ENCODE peak calls at places on chromosomes 2 and 18, in four cellular contexts. B is H9, C is H1, E is mesendoderm. W is an unnamed sample. For H3K79me2, the result is how much of the 10 kb centered on the place peaks cover.

GRCh38 chr18:23037646-23038045 is 97.6 kb upstream of the CABLES1 start:
- DNase-seq in E (no peak), B (no peak), C (no peak), W (no peak)

GRCh38 chr2:126664639-126665038 is 8.7 kb downstream of the GYPC start:
- DNase-seq in B (no peak), E (no peak), C (no peak), W (no peak)

GRCh38 chr2:95323347-95324155 is 26.4 kb downstream of the KCNIP3 start:
- DNase-seq in E (peak), C (peak), B (peak), W (peak)

GRCh38 chr2:212737773-212738172 is 199.2 kb upstream of the ERBB4 start:
- DNase-seq in C (no peak), B (no peak), E (no peak), W (no peak)

GRCh38 chr18:48997681-48997984 is 46.9 kb upstream of the SMAD7 start:
- DNase-seq in B (no peak), E (no peak), C (no peak), W (peak)

GRCh38 chr18:54775686-54776085 is 52.6 kb upstream of the RAB27B start:
- DNase-seq in C (no peak), E (peak), B (no peak), W (no peak)

GRCh38 chr18:59311631-59312030 is 6.8 kb downstream of the CPLX4 start:
- DNase-seq in E (peak), B (no peak), C (no peak), W (no peak)

GRCh38 chr2:116490511-116491145 is 1323.9 kb upstream of the DDX18 start:
- DNase-seq in C (no peak), B (no peak), E (no peak), W (no peak)

GRCh38 chr2:42310007-42310511 is 51.0 kb downstream of the COX7A2L start:
- DNase-seq in E (no peak), B (no peak), C (no peak), W (no peak)

GRCh38 chr2:103161456-103162289 is 399.8 kb downstream of the TMEM182 start:
- DNase-seq in C (no peak), B (no peak), E (peak), W (no peak)

GRCh38 chr2:216119144-216119543 is 10.0 kb downstream of the XRCC5 start:
- DNase-seq in E (no peak), B (no peak), C (no peak), W (no peak)

GRCh38 chr2:110869472-110870446 is 137.4 kb downstream of the ACOXL start:
- DNase-seq in B (peak), E (peak), C (no peak), W (no peak)

GRCh38 chr2:218711550-218711929 is 905 bp downstream of the TTLL4 start:
- DNase-seq in E (no peak), B (no peak), C (no peak), W (no peak)

GRCh38 chr2:113124181-113124961 is 3.0 kb upstream of the IL1RN start:
- DNase-seq in E (no peak), C (no peak), B (no peak), W (peak)

GRCh38 chr2:72031346-72032115 is 116.1 kb downstream of the CYP26B1 start:
- DNase-seq in E (no peak), C (no peak), B (peak), W (peak)

GRCh38 chr2:219281588-219281987 is 2.4 kb downstream of the DNAJB2 start:
- DNase-seq in B (no peak), C (no peak), E (peak), W (no peak)

GRCh38 chr2:68721482-68722071 is 13.0 kb upstream of the ARHGAP25 start:
- DNase-seq in C (no peak), B (no peak), E (peak), W (no peak)

GRCh38 chr2:150806336-150806735 is 318.9 kb upstream of the RND3 start:
- DNase-seq in E (no peak), B (no peak), C (no peak), W (no peak)

GRCh38 chr18:74526478-74526877 is 7.8 kb upstream of the CNDP1 start:
- DNase-seq in E (no peak), C (no peak), B (no peak), W (peak)

GRCh38 chr18:61545281-61546245 is 212.3 kb downstream of the CDH20 start:
- DNase-seq in E (no peak), C (no peak), B (no peak), W (no peak)

GRCh38 chr18:78900938-78901909 is 78.4 kb upstream of the SALL3 start:
- DNase-seq in E (no peak), B (no peak), C (no peak), W (no peak)

GRCh38 chr18:66141716-66142115 is 390.9 kb downstream of the CDH7 start:
- DNase-seq in B (no peak), C (no peak), E (no peak), W (no peak)

GRCh38 chr2:1286929-1287328 is 126.3 kb upstream of the TPO start:
- DNase-seq in C (no peak), E (no peak), B (no peak), W (no peak)

GRCh38 chr2:85435986-85436835 is 17.7 kb downstream of the SH2D6 start:
- DNase-seq in B (no peak), C (no peak), E (peak), W (no peak)

GRCh38 chr2:207990784-207991183 is 34.5 kb downstream of the PLEKHM3 start:
- DNase-seq in C (no peak), E (no peak), B (no peak), W (no peak)

GRCh38 chr18:27808678-27809077 is 368.3 kb downstream of the CDH2 start:
- DNase-seq in C (no peak), B (no peak), E (no peak), W (no peak)

GRCh38 chr2:182668671-182669070 is 47.4 kb upstream of the DNAJC10 start:
- DNase-seq in B (peak), C (no peak), E (peak), W (no peak)

GRCh38 chr18:49212819-49213218 is 247.6 kb downstream of the DYM start:
- DNase-seq in E (no peak), C (no peak), B (no peak), W (no peak)

GRCh38 chr2:32798841-32799240 is 147.9 kb upstream of the LTBP1 start:
- DNase-seq in C (no peak), E (no peak), B (no peak), W (no peak)

GRCh38 chr2:177733-178132 is 86.1 kb downstream of the SH3YL1 start:
- DNase-seq in C (no peak), E (no peak), B (no peak), W (no peak)
- H3K18ac ChIP-seq in C (no peak), E (no peak), B (no peak), W (no peak)

GRCh38 chr2:160381425-160381951 is 112.1 kb downstream of the RBMS1 start:
- DNase-seq in C (no peak), E (no peak), B (no peak), W (peak)
- H3K79me2 ChIP-seq in C (half or more), E (half or more), B (under half), W (under half)

GRCh38 chr18:25456284-25456683 is 104.3 kb upstream of the ZNF521 start:
- DNase-seq in B (no peak), E (peak), C (no peak), W (no peak)

GRCh38 chr18:25459814-25460213 is 107.8 kb upstream of the ZNF521 start:
- DNase-seq in E (no peak), B (no peak), C (no peak), W (no peak)

GRCh38 chr18:25457636-25458035 is 105.7 kb upstream of the ZNF521 start:
- DNase-seq in B (no peak), E (no peak), C (no peak), W (no peak)

GRCh38 chr18:25454728-25455127 is 102.8 kb upstream of the ZNF521 start:
- DNase-seq in E (no peak), C (no peak), B (no peak), W (no peak)

DNA sequence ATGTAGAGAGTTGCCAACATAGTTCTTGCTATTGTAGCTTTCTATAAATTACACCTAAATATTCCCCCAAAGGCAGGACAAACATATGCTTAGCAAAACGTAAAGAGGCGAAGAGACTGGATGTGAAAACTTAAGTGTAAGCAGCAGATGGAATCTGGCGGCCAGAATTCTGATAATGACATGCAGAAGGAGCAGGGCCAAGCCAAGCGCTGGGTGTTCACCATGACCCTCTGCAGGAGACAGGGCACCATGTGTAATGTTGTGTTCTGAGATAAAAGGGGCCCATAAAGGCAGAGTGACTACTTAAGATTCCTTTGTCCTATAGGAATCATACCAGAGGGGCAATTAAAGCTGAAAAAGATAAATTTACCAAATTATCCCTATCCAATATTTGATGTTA is 105.2 kb upstream of the ZNF521 start:
- DNase-seq in B (no peak), E (no peak), C (no peak), W (no peak)
- H3K18ac ChIP-seq in B (no peak), E (no peak), C (no peak), W (no peak)

GRCh38 chr18:8730080-8730827 is 24.9 kb downstream of the MTCL1 start:
- DNase-seq in C (no peak), B (no peak), E (no peak), W (peak)
- H3K79me2 ChIP-seq in C (under half), B (under half), E (under half), W (under half)

DNA sequence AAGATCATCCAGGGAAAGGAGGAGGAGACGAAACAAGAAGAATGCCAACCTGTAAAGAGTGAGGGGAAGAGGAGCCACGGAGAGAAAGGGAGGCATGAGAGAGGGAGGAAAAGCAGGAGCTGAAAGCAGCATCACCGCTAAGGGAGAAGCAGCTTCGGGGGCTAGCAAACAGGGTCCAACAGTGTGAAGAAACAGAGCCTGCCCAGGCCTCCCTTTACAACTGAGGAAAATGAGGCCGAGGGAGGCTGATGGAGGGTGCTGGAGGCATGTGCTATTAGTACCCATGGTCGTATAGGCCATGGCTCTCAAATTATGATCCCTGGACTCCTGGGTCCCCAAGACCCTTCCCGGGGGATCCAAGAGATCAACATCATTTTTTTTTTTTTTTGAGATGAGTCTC is 50.4 kb upstream of the ASPRV1 start:
- DNase-seq in C (no peak), B (no peak), E (no peak), W (no peak)
- H3K18ac ChIP-seq in C (no peak), B (no peak), E (no peak), W (no peak)

GRCh38 chr2:101433465-101433864 is 41.4 kb downstream of the RFX8 start:
- DNase-seq in C (no peak), E (no peak), B (no peak), W (no peak)
- H3K79me2 ChIP-seq in C (under half), E (under half), B (under half), W (under half)

GRCh38 chr2:201879986-201880385 is 73.6 kb downstream of the CDK15 start:
- DNase-seq in C (no peak), E (no peak), B (no peak), W (no peak)
- H3K18ac ChIP-seq in C (no peak), E (no peak), B (no peak), W (no peak)

GRCh38 chr2:235698504-235698903 is 204.7 kb downstream of the AGAP1 start:
- DNase-seq in C (no peak), B (no peak), E (no peak), W (no peak)

GRCh38 chr2:235698028-235698427 is 204.2 kb downstream of the AGAP1 start:
- DNase-seq in E (no peak), C (no peak), B (no peak), W (no peak)

GRCh38 chr2:235697041-235697440 is 203.2 kb downstream of the AGAP1 start:
- DNase-seq in C (no peak), B (no peak), E (no peak), W (no peak)

GRCh38 chr2:235701206-235701605 is 207.4 kb downstream of the AGAP1 start:
- DNase-seq in E (no peak), C (no peak), B (no peak), W (no peak)

DNA sequence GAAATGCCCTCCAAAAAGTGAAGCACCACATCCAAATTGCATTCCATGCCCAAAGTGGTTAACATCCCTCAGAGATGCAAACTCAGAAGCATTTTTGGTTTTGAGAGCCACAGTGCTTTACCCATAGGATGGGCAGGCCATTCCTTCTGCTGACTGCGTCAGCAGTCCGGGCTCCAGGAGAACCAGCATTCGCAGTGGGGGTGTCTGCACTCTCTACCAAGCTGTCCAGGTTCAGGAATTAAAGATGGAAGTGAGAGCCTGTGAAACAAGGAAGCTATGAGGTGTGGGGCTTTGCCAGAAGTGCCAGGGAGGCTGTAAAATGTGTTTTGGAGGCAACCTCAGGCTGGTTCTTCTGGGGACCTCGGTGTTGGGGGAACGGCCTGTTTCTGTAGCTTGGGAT is 205.7 kb downstream of the AGAP1 start:
- DNase-seq in C (no peak), B (no peak), E (no peak), W (no peak)
- H3K79me2 ChIP-seq in C (half or more), B (under half), E (under half), W (under half)

DNA sequence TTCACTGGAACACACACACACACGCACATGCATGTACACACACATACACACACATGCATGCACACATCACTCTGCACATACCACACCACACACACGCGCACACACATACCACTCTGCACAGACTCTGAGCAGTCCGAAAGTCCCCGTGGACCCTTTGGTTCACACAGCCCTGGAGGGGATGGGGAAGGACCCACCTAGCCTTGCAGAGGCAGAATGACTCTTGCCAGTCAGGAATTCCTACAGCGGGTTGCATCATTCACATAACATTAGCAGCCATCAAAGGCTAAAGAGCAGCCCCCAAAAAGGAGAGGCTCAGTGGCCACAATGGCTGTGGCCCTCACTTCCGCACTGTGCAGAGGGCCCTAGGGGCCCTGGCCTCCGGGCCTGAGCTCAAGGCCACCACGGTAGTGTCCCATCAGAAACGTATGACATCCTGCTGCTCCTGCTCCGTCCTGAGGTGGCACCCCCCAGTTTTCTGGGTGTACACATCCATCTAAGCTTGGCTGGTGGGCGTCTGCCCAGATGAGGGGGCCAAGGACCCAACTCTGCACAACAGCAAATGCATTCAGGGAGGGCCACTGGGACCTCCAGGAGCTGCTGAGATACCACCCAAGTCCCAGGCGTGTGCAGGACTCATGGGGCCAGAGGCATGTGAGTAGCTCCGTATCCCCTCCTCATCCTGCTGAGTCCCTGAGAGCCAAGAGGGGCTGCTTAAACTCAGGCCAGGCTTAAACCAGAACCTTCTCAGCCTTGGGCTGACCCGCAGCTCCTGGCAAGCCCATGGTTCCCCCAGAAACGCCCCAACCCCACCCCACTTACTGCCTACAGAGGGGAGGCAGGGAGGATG is 2.2 kb upstream of the NMUR1 start:
- DNase-seq in C (no peak), B (no peak), E (peak), W (no peak)
- H3K18ac ChIP-seq in C (peak), B (no peak), E (no peak), W (no peak)

DNA sequence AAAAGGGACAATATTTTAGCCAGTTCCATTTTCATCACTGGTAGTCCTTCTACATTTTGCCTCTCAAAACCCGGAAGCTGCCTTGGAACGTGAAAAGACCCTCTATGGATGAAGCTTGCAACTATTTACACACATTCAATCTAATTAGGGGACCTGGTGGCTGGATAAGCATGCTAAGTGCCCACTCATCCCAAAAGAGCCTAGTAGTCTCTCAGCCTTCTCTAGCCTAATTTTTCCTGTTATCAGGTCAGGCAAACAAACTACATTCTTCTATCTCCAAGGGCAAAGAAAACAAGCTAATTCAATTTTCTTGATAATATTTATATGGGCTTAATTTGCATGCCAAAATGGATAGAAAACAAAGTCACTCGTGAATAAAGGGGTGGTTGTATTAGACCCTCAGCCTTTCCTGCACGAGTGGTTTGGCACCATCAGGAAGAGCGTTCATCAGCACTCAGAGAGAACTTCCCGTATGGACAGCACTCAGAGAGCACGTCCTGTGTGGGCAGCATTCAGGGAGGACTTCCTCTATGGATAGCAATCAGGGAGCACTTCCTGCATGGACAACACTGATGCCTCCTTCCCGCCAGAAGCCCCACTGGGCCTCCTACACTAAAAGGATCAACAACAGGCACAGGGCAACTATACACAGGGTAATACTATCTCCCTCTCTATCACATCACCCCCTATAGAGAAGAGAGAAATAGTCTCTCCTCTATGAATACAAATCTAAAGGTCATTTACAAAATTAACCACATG is 122.2 kb downstream of the RBMS1 start:
- DNase-seq in C (no peak), E (peak), B (no peak), W (no peak)
- H3K79me2 ChIP-seq in C (half or more), E (half or more), B (under half), W (under half)

W was measured in trophoblast cell.